ENCODE peak calls at places on chromosome 1, in five cellular contexts. E, H, F, S and Q are unnamed samples.

GRCh38 chr1:78225153-78225552 is 179.4 kb downstream of the GIPC2 start:
- DNase-seq in E (no peak), S (no peak), H (no peak), F (no peak), Q (no peak)

GRCh38 chr1:228367798-228368791 is 38.5 kb downstream of the TRIM11 start:
- DNase-seq in F (no peak), S (peak; percentile 40), H (no peak), E (peak; percentile 72), Q (no peak)

GRCh38 chr1:74463301-74463988 is 49.0 kb downstream of the LRRC53 start:
- DNase-seq in E (no peak), H (no peak), S (no peak), F (no peak), Q (no peak)

GRCh38 chr1:30660241-30660640 is 63.1 kb downstream of the MATN1 start:
- DNase-seq in S (no peak), F (no peak), H (no peak), E (no peak), Q (no peak)

GRCh38 chr1:154534263-154534844 is 24.1 kb downstream of the UBE2Q1 start:
- DNase-seq in H (no peak), F (no peak), S (no peak), E (no peak), Q (no peak)

GRCh38 chr1:149963358-149963757 is 26.7 kb upstream of the MTMR11 start:
- DNase-seq in E (no peak), H (no peak), F (no peak), S (no peak), Q (no peak)

GRCh38 chr1:145963218-145964019 is 956 bp downstream of the ANKRD34A start:
- DNase-seq in F (no peak), E (no peak), H (no peak), S (no peak), Q (no peak)

GRCh38 chr1:21626921-21627339 is 42.2 kb downstream of the RAP1GAP start:
- DNase-seq in E (no peak), H (no peak), S (no peak), F (no peak), Q (peak; percentile 79)

GRCh38 chr1:244709491-244710368 is 56.8 kb downstream of the DESI2 start:
- DNase-seq in F (no peak), E (no peak), H (no peak), S (no peak), Q (no peak)

GRCh38 chr1:233114860-233115259 is 164.4 kb downstream of the NTPCR start:
- DNase-seq in E (no peak), S (no peak), F (no peak), H (no peak), Q (no peak)

GRCh38 chr1:27542463-27543273 is 52.7 kb upstream of the WASF2 start:
- DNase-seq in S (peak; percentile 88), E (peak; percentile 99), F (no peak), H (no peak), Q (peak; percentile 75)
- TF ChIP-seq POLR2A in S (no peak), E (peak; percentile 71), F (no peak), H (no peak), Q (no peak)

DNA sequence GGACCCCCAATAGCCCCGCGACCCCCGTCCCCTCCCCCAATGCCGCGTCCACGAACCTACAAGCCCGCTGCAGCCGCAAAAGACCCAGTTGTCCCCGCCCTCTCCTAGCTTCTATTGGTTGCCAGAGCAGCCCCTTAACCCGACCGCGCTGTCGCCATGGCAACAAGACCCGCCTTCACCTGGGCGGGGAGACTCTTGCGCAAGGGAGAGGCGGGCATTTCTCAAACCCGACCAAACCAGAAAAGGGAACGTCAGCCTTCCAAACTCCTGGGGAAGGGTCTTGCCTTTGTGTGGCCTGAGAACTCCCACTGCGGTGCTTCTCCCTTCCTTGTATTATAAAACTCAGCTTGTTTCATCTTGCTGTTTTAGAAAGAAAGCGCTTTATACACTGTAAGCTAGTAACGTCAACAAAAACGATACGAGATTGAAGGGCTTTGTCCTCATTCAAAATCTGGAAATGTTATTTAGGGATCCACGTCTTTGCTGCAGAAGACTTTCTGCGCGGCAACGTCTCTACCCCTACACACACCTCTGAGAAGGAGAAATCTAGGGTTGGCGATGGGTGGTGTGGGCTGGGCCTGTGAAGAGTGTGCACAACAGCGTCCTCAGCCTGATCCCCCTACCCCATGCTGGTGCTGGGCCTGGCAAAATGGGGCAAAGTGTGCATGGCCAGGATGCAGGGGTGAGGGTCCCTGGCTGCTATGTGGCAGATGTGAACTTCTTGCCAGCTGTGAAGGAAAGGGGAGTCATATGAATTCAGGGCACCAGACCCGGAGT is at the start of gene TMEM9:
- DNase-seq in F (peak; percentile 99), H (peak; percentile 99), S (peak; percentile 96), E (peak; percentile 96), Q (peak; percentile 83)
- TF ChIP-seq POLR2A in F (peak; percentile 42), H (no peak), S (no peak), E (no peak), Q (no peak)

GRCh38 chr1:8004113-8004802 is 21.9 kb downstream of the ERRFI1 start:
- DNase-seq in F (no peak), H (no peak), E (no peak), S (no peak), Q (no peak)

GRCh38 chr1:8006037-8006963 is 19.8 kb downstream of the ERRFI1 start:
- DNase-seq in S (no peak), F (no peak), H (no peak), E (no peak), Q (no peak)

GRCh38 chr1:8002329-8003320 is 23.5 kb downstream of the ERRFI1 start:
- DNase-seq in E (no peak), S (no peak), H (no peak), F (no peak), Q (no peak)

GRCh38 chr1:8003431-8004112 is 22.5 kb downstream of the ERRFI1 start:
- DNase-seq in S (no peak), H (no peak), F (no peak), E (no peak), Q (no peak)

GRCh38 chr1:8004803-8005573 is 21.1 kb downstream of the ERRFI1 start:
- DNase-seq in E (peak; percentile 75), H (peak; percentile 98), F (peak; percentile 86), S (peak; percentile 89), Q (no peak)
- TF ChIP-seq POLR2A in E (peak; percentile 74), H (no peak), F (no peak), S (no peak), Q (no peak)

GRCh38 chr1:96364576-96364975 is 357.0 kb upstream of the PTBP2 start:
- DNase-seq in E (no peak), S (no peak), F (no peak), H (no peak), Q (no peak)

GRCh38 chr1:96361961-96362360 is 359.6 kb upstream of the PTBP2 start:
- DNase-seq in E (no peak), F (no peak), H (no peak), S (no peak), Q (no peak)

GRCh38 chr1:96362623-96363022 is 359.0 kb upstream of the PTBP2 start:
- DNase-seq in F (no peak), H (no peak), S (no peak), E (no peak), Q (peak; percentile 36)

GRCh38 chr1:96360036-96360795 is 361.4 kb upstream of the PTBP2 start:
- DNase-seq in E (no peak), H (no peak), F (no peak), S (no peak), Q (no peak)

DNA sequence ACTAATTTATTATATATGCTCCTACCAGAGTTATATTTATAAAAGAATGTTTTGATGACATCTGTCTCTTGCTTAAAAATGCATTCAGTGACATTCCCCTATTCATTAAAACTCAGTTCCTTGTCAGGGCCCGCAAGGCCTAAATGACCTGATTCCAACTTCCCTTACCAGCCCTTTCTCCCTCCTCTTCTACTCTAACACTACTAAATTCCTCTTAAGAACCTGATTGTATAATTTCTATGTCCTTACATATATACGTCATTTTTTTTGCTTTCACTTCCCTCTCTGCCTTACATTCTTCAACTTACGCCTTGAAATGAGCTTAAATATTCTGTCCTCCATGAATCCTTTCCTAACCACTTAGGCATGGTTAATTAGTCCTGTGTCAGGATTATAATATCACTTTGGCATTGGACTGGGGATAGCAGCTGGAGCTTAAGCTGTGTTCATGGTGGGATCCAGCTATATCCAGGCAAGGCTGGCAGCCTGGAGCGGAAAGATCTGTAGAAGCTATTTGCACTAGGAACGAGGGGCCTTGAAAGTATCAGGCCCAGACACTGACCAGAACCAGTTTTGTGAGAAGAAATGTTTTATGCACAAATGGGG is 360.2 kb upstream of the PTBP2 start:
- DNase-seq in H (no peak), F (no peak), S (no peak), E (no peak), Q (no peak)
- TF ChIP-seq POLR2A in H (no peak), F (no peak), S (no peak), E (no peak), Q (no peak)

GRCh38 chr1:41662061-41662655 is 177.7 kb upstream of the EDN2 start:
- DNase-seq in F (peak; percentile 39), S (peak; percentile 83), E (no peak), H (no peak), Q (peak; percentile 85)
- TF ChIP-seq POLR2A in F (no peak), S (peak; percentile 8), E (no peak), H (peak; percentile 42), Q (peak; percentile 50)